ENCODE peak calls at places on chromosomes 5 and 9, in five cellular contexts. O is NT2/D1, P is GM12878, B is H1, W is HepG2. N is an unnamed sample.

GRCh38 chr9:8856686-8857329 is 1057.2 kb upstream of the DMAC1 start:
- DNase-seq in O (no peak), P (no peak), B (no peak), W (no peak), N (peak)

GRCh38 chr5:138610468-138611294 is 35.5 kb upstream of the HSPA9 start:
- DNase-seq in O (no peak), P (no peak), B (no peak), W (no peak), N (no peak)

GRCh38 chr5:10902145-10902544 is 141.1 kb upstream of the DAP start:
- DNase-seq in O (no peak), P (no peak), B (no peak), W (no peak), N (no peak)

GRCh38 chr5:73160239-73160671 is 12.7 kb upstream of the TMEM174 start:
- DNase-seq in O (no peak), P (peak), B (no peak), W (no peak), N (no peak)

GRCh38 chr5:145124806-145125205 is 710.3 kb downstream of the PRELID2 start:
- DNase-seq in O (no peak), P (no peak), B (no peak), W (no peak), N (no peak)

GRCh38 chr5:84729326-84729725 is 344.6 kb upstream of the EDIL3 start:
- DNase-seq in O (no peak), P (no peak), B (no peak), W (no peak), N (no peak)

GRCh38 chr9:79335987-79336386 is 235.8 kb upstream of the TLE4 start:
- DNase-seq in O (no peak), P (no peak), B (no peak), W (no peak), N (no peak)

GRCh38 chr9:99030082-99030481 is 74.8 kb upstream of the TGFBR1 start:
- DNase-seq in O (no peak), P (no peak), B (no peak), W (no peak), N (no peak)

GRCh38 chr5:39624268-39624886 is 199.6 kb upstream of the DAB2 start:
- DNase-seq in O (no peak), P (peak), B (no peak), W (peak), N (no peak)

GRCh38 chr5:127041571-127041970 is 11.2 kb upstream of the MARCHF3 start:
- DNase-seq in O (no peak), P (no peak), B (no peak), W (no peak), N (no peak)

GRCh38 chr9:68876265-68876664 is 137.6 kb downstream of the PRKACG start:
- DNase-seq in O (no peak), P (no peak), B (no peak), W (no peak), N (no peak)

GRCh38 chr9:16950051-16950450 is 79.6 kb upstream of the BNC2 start:
- DNase-seq in O (peak), P (no peak), B (no peak), W (no peak), N (no peak)

GRCh38 chr5:138962619-138963370 is 87.7 kb upstream of the LRRTM2 start:
- DNase-seq in O (peak), P (no peak), B (no peak), W (no peak), N (no peak)

GRCh38 chr5:115641948-115642347 is 16.1 kb upstream of the TMED7 start:
- DNase-seq in O (no peak), P (no peak), B (no peak), W (no peak), N (no peak)

GRCh38 chr5:172150514-172151425 is 37.3 kb downstream of the STK10 start:
- DNase-seq in O (no peak), P (no peak), B (no peak), W (no peak), N (no peak)

GRCh38 chr9:20074291-20074690 is 285.5 kb upstream of the SLC24A2 start:
- DNase-seq in O (no peak), P (no peak), B (no peak), W (no peak), N (no peak)

GRCh38 chr9:134626576-134627416 is 14.8 kb upstream of the COL5A1 start:
- DNase-seq in O (peak), P (no peak), B (no peak), W (no peak), N (no peak)
- TF ChIP-seq SUZ12 in O (no peak), P (no peak), B (no peak), W (no peak), N (no peak)

GRCh38 chr9:116868212-116868611 is 181.1 kb downstream of the TRIM32 start:
- DNase-seq in O (no peak), P (no peak), B (no peak), W (peak), N (no peak)
- TF ChIP-seq SUZ12 in O (no peak), P (no peak), B (no peak), W (no peak), N (no peak)

DNA sequence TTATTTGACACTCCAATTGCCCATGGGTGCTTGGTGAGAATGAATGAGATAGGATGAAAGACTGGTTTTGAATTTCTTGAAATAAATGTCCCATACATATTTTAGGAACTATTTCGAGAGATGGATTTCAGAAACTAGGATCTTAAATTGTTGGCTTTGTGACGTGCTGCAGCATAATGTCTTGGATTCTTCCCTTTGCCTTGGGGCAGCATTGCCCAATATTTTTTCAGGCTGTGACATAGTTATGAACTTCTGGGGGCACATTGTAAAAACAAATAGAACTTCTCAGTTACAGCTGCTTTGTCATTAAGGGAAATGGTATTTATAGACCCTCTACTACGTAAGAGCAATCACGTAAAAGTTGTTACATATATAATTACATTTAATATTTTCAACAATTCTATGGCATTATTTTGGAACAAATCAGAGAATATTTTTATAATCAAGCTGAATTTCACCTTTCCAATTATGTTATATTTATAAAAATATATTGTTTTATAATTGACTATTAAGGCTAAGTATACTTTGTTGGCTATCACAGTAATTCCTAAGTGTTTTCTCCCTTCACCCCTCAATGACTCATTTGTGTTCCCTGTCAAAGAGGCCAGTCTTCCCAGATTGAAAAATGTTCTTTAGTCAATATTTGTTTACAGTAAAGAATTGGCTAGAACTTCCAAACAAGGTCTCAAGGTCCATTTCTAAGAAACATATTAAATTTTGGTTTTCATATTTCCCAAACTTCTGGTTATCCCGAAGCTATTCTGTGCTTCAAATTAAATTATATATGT is 1388.3 kb upstream of the ACO1 start:
- DNase-seq in O (no peak), P (no peak), B (no peak), W (peak), N (no peak)
- TF ChIP-seq SUZ12 in O (no peak), P (no peak), B (no peak), W (no peak), N (no peak)

GRCh38 chr5:91194861-91195460 is 188.2 kb downstream of the ARRDC3 start:
- DNase-seq in O (no peak), P (no peak), B (no peak), W (no peak), N (no peak)
- TF ChIP-seq SUZ12 in O (no peak), P (no peak), B (no peak), W (no peak), N (no peak)

DNA sequence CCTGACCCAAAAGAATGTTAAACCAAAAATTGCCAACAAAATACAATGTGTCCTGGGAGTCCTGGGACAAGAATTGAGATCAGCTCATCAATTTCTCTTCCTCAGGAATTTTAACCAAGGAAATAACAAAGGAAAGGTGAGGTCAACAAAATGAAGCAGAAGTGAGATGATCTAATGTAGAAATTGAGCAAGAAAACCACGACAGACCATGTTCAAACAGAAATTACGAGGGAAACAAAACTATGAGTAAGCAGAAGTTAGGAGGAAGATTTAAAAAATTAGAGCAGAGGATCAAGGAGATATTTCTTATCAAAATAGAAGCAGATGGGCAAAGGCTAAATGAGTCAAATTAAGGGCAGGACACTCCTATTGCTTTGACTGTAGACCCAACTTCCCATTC is 97.5 kb downstream of the HINT1 start:
- DNase-seq in O (no peak), P (no peak), B (no peak), W (no peak), N (no peak)
- TF ChIP-seq SUZ12 in O (no peak), P (no peak), B (no peak), W (no peak), N (no peak)

GRCh38 chr5:71986101-71986500 is 121.2 kb upstream of the MAP1B start:
- DNase-seq in O (no peak), P (no peak), B (no peak), W (no peak), N (no peak)
- TF ChIP-seq SUZ12 in O (no peak), P (no peak), B (no peak), W (no peak), N (no peak)

GRCh38 chr5:113050606-113051391 is 74.2 kb downstream of the DCP2 start:
- DNase-seq in O (no peak), P (no peak), B (no peak), W (no peak), N (no peak)
- TF ChIP-seq SUZ12 in O (no peak), P (no peak), B (no peak), W (no peak), N (no peak)

GRCh38 chr9:93096131-93096802 is at the start of gene CARD19:
- DNase-seq in O (no peak), P (no peak), B (no peak), W (no peak), N (peak)
- TF ChIP-seq SUZ12 in O (no peak), P (no peak), B (no peak), W (no peak), N (no peak)

GRCh38 chr9:91312717-91313325 is 48.9 kb downstream of the AUH start:
- DNase-seq in O (no peak), P (no peak), B (no peak), W (no peak), N (no peak)
- TF ChIP-seq SUZ12 in O (no peak), P (no peak), B (no peak), W (no peak), N (no peak)

N was measured in HEK293T.